ENCODE peak calls at places on chromosomes 4 and X, in nine cellular contexts. E is CD8-positive, alpha-beta T cell; B is tibial nerve; I is K562; D is small intestine; P is neuronal stem cell; N is transverse colon; G is spleen; S is fibroblast of lung. Z is an unnamed sample.

GRCh38 chrX:9414416-9414815 is 50.4 kb upstream of the TBL1X start:
- DNase-seq in E (no peak), B (no peak), I (no peak), D (no peak), P (no peak), N (no peak), G (no peak), S (no peak), Z (no peak)

GRCh38 chr4:37482236-37482635 is 203.9 kb downstream of the RELL1 start:
- DNase-seq in E (no peak), B (no peak), I (no peak), D (peak), P (no peak), N (no peak), G (no peak), S (no peak), Z (no peak)

GRCh38 chr4:54281060-54281781 is 52.1 kb downstream of the PDGFRA start:
- DNase-seq in E (no peak), B (peak), I (no peak), D (no peak), P (no peak), N (peak), G (no peak), S (peak), Z (no peak)

GRCh38 chr4:48831532-48832015 is 686 bp downstream of the OCIAD1 start:
- DNase-seq in E (no peak), B (no peak), I (no peak), D (peak), P (no peak), N (no peak), G (no peak), S (no peak), Z (no peak)

GRCh38 chr4:150570862-150571261 is 11.1 kb upstream of the MAB21L2 start:
- DNase-seq in E (no peak), B (no peak), I (peak), D (no peak), P (no peak), N (no peak), G (no peak), S (no peak), Z (no peak)

GRCh38 chr4:103403619-103404018 is 205.5 kb upstream of the CENPE start:
- DNase-seq in E (no peak), B (no peak), I (no peak), D (no peak), P (no peak), N (no peak), G (no peak), S (no peak), Z (no peak)

GRCh38 chrX:41086627-41086932 is 1.3 kb downstream of the USP9X start:
- DNase-seq in E (no peak), B (peak), I (no peak), D (no peak), P (no peak), N (no peak), G (no peak), S (no peak), Z (no peak)

GRCh38 chr4:73675623-73676022 is 55.4 kb upstream of the RASSF6 start:
- DNase-seq in E (no peak), B (no peak), I (no peak), D (no peak), P (no peak), N (no peak), G (no peak), S (no peak), Z (no peak)

GRCh38 chr4:7740866-7741525 is 198.7 kb downstream of the AFAP1 start:
- DNase-seq in E (no peak), B (no peak), I (no peak), D (no peak), P (no peak), N (no peak), G (peak), S (no peak), Z (no peak)

GRCh38 chrX:153777261-153778090 is 3.4 kb upstream of the SRPK3 start:
- DNase-seq in E (no peak), B (no peak), I (no peak), D (no peak), P (no peak), N (no peak), G (peak), S (no peak), Z (no peak)

GRCh38 chrX:47093248-47093647 is 15.0 kb downstream of the RGN start:
- DNase-seq in E (no peak), B (no peak), I (no peak), D (peak), P (no peak), N (no peak), G (no peak), S (peak), Z (peak)

GRCh38 chr4:74503580-74503979 is 58.6 kb downstream of the AREG start:
- DNase-seq in E (no peak), B (no peak), I (no peak), D (no peak), P (no peak), N (no peak), G (no peak), S (peak), Z (no peak)

GRCh38 chrX:37871626-37872302 is 24.4 kb upstream of the DYNLT3 start:
- DNase-seq in E (no peak), B (no peak), I (peak), D (no peak), P (no peak), N (no peak), G (no peak), S (peak), Z (no peak)

GRCh38 chr4:137267024-137267423 is 265.3 kb downstream of the PCDH18 start:
- DNase-seq in E (no peak), B (no peak), I (no peak), D (no peak), P (no peak), N (no peak), G (no peak), S (peak), Z (no peak)

GRCh38 chr4:184039963-184040383 is 134.9 kb downstream of the STOX2 start:
- DNase-seq in E (no peak), B (no peak), I (no peak), D (no peak), P (peak), N (no peak), G (no peak), S (peak), Z (peak)

GRCh38 chrX:118644378-118644777 is 83.0 kb upstream of the IL13RA1 start:
- DNase-seq in E (no peak), B (no peak), I (peak), D (peak), P (no peak), N (no peak), G (no peak), S (peak), Z (no peak)

GRCh38 chr4:13543648-13544555 is at the start of gene NKX3-2:
- DNase-seq in E (no peak), B (no peak), I (no peak), D (no peak), P (no peak), N (no peak), G (peak), S (no peak), Z (no peak)

GRCh38 chr4:23717528-23718248 is 172.2 kb downstream of the PPARGC1A start:
- DNase-seq in E (no peak), B (no peak), I (peak), D (no peak), P (no peak), N (peak), G (no peak), S (peak), Z (no peak)

DNA sequence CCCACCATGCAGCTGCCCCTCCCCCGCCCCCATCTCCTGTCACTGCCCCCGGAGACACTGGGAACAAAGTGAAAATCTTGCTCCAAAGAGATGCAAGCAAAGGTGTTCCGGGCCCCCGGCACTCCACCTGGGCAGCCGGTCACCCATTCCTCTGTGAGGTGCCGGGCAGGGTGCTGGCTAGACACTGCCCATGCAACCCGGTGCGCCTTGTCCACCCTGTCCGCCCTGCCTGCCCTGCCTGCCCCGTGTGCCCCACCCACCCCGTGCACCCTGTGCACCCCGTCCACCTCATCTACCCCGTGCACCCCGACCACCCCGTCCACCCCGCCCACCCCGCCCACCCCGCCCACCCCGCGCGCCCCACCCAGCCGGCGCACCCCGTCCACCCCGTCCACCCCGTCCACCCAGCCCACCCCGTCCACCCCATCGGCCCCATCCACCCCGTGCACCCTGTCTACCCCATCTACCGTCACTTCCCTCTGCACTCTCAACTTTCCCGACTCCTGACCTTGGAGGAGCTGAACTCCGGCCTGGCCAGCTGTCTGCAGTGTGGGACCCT is 31.9 kb upstream of the FGFR3 start:
- DNase-seq in E (no peak), B (no peak), I (peak), D (no peak), P (no peak), N (no peak), G (no peak), S (no peak), Z (no peak)
- H3K4me3 ChIP-seq in E (no peak), B (no peak), I (no peak), D (no peak), P (no peak), N (no peak), G (no peak), S (no peak), Z (no peak)

DNA sequence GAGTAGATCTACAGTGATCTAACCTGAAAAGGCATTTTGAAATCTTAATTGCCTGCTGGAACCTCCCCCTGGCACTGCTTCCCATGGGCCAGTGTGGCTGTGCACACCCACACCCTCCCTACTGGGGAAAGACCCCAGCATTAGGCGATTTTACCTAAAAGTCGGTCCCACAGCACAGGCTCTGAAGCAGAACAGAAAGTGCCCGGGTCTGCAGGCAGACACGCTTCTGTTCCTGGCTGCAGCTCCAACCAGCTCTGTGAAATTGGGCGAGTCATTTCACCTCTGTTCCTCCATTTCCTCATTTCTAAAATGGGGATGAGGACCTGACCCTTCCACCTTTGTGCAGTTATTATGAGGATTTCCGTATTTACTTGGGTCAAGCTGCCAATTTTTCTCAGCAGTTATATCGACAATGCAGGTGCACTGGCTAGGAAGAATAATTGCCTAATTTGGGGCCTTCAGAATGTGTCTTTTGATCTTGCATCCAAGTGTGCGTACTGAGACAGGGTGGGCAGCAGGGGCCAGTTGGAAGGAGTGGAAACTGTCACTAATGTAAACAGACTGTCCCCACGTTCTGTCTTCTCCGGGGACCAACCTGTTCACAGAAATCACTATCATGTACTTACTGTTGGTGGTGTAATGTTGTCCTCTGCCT is 7.1 kb downstream of the KLF3 start:
- DNase-seq in E (no peak), B (no peak), I (no peak), D (no peak), P (no peak), N (peak), G (no peak), S (no peak), Z (no peak)
- H3K27ac ChIP-seq in E (peak), B (peak), I (peak), D (peak), P (peak), N (peak), G (peak), S (peak), Z (peak)

GRCh38 chrX:145821898-145822567 is 4.4 kb downstream of the SLITRK2 start:
- DNase-seq in E (no peak), B (no peak), I (no peak), D (no peak), P (no peak), N (no peak), G (no peak), S (no peak), Z (no peak)

GRCh38 chrX:145818522-145819075 is 970 bp downstream of the SLITRK2 start:
- DNase-seq in E (no peak), B (no peak), I (no peak), D (no peak), P (no peak), N (no peak), G (no peak), S (peak), Z (no peak)

GRCh38 chrX:145821291-145821897 is 3.8 kb downstream of the SLITRK2 start:
- DNase-seq in E (no peak), B (no peak), I (no peak), D (no peak), P (no peak), N (no peak), G (no peak), S (peak), Z (no peak)

GRCh38 chrX:145823132-145823531 is 5.5 kb downstream of the SLITRK2 start:
- DNase-seq in E (no peak), B (no peak), I (no peak), D (no peak), P (no peak), N (no peak), G (no peak), S (no peak), Z (no peak)

GRCh38 chrX:145820825-145821224 is 3.2 kb downstream of the SLITRK2 start:
- DNase-seq in E (no peak), B (no peak), I (no peak), D (no peak), P (no peak), N (no peak), G (no peak), S (no peak), Z (no peak)
- H3K4me3 ChIP-seq in E (no peak), B (no peak), I (no peak), D (no peak), P (no peak), N (no peak), G (peak), S (no peak), Z (no peak)

DNA sequence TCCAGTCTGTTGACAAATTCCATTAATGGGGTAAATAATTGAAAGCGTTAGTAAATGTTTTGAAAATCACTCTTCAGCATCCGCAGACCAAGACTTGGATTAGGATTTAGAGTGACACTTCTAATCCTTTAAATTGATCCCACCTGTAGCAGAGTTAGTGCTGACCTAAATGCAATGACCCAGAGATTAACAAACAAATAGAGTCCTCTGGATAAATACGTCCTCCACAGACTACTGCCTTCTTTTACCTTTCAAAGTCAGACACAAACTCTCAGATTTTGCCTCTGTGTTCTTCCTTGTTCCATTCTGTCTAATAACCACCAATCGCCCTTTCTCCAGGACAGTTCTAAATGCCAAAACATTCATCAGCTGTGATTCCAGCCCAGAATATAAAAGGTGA is at the start of gene GUCY2F:
- DNase-seq in E (no peak), B (no peak), I (no peak), D (no peak), P (no peak), N (no peak), G (no peak), S (no peak), Z (no peak)
- H3K27ac ChIP-seq in E (no peak), B (no peak), I (no peak), D (no peak), P (no peak), N (no peak), G (no peak), S (no peak), Z (no peak)

GRCh38 chr4:182917182-182918043 is at the start of gene DCTD:
- DNase-seq in E (peak), B (peak), I (peak), D (peak), P (peak), N (peak), G (peak), S (peak), Z (peak)
- H3K4me3 ChIP-seq in E (peak), B (peak), I (peak), D (peak), P (peak), N (peak), G (peak), S (peak), Z (peak)

GRCh38 chr4:2848449-2848848 is 4.8 kb downstream of the ADD1 start:
- DNase-seq in E (no peak), B (no peak), I (no peak), D (peak), P (no peak), N (no peak), G (no peak), S (no peak), Z (no peak)
- H3K27ac ChIP-seq in E (no peak), B (no peak), I (no peak), D (peak), P (no peak), N (peak), G (no peak), S (no peak), Z (peak)

DNA sequence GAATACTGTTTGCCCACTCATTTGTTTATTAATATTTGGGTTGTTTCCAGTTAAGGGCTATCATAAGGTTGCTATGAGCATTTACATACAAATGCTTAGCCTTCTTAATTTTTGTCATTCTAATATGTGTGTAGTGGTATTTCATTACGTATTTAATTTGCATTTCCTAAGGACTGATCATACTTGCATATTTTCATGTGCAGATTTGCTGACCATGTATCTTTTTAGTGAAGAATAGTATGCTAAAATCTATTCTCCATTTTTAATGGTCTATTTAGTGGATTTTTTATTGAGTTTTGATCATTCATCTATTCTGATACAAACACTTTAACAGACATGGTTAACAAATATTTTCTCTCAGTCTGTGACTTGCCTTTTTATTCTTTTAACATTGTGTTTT is 949.5 kb downstream of the RAB28 start:
- DNase-seq in E (no peak), B (no peak), I (no peak), D (no peak), P (no peak), N (no peak), G (no peak), S (no peak), Z (no peak)
- H3K4me3 ChIP-seq in E (no peak), B (no peak), I (no peak), D (no peak), P (no peak), N (no peak), G (no peak), S (no peak), Z (no peak)

GRCh38 chr4:156953951-156954350 is 17.6 kb downstream of the PDGFC start:
- DNase-seq in E (no peak), B (no peak), I (no peak), D (no peak), P (no peak), N (no peak), G (no peak), S (no peak), Z (no peak)

GRCh38 chr4:156956359-156956758 is 15.2 kb downstream of the PDGFC start:
- DNase-seq in E (no peak), B (no peak), I (no peak), D (no peak), P (no peak), N (no peak), G (no peak), S (no peak), Z (no peak)

GRCh38 chr4:156952078-156952759 is 19.4 kb downstream of the PDGFC start:
- DNase-seq in E (no peak), B (no peak), I (no peak), D (no peak), P (no peak), N (no peak), G (no peak), S (no peak), Z (no peak)

GRCh38 chr4:156956947-156957346 is 14.7 kb downstream of the PDGFC start:
- DNase-seq in E (no peak), B (no peak), I (no peak), D (no peak), P (no peak), N (no peak), G (no peak), S (no peak), Z (no peak)

GRCh38 chr4:156954598-156954997 is 17.0 kb downstream of the PDGFC start:
- DNase-seq in E (no peak), B (no peak), I (no peak), D (no peak), P (no peak), N (no peak), G (no peak), S (no peak), Z (no peak)
- H3K27ac ChIP-seq in E (no peak), B (no peak), I (no peak), D (no peak), P (no peak), N (no peak), G (no peak), S (no peak), Z (no peak)